ENCODE peak calls at places on chromosomes 13 and 19, in six cellular contexts. One of them, this sample, is unnamed.
A peak's percentile ranks its signal among the peaks of the same experiment; 100 is the strongest.

GRCh38 chr13:99384468-99384867 is 77.3 kb upstream of the GPR183 start:
- DNase-seq in GM12891: no peak
- DNase-seq in GM12878: no peak
- DNase-seq in H1: no peak
- DNase-seq in HepG2: no peak
- DNase-seq in K562: no peak
- DNase-seq in this sample: no peak

GRCh38 chr19:33500586-33500985 is 21.0 kb downstream of the PEPD start:
- DNase-seq in GM12878: no peak
- DNase-seq in HepG2: no peak
- DNase-seq in H1: no peak
- DNase-seq in K562: no peak
- DNase-seq in GM12891: no peak
- DNase-seq in this sample: no peak

GRCh38 chr13:80341771-80342271 is 895 bp upstream of the SPRY2 start:
- DNase-seq in H1: no peak
- DNase-seq in GM12891: no peak
- DNase-seq in HepG2: peak; percentile 49
- DNase-seq in GM12878: no peak
- DNase-seq in K562: peak; percentile 44
- DNase-seq in this sample: no peak

GRCh38 chr19:7397687-7398086 is 49.0 kb downstream of the ARHGEF18 start:
- DNase-seq in HepG2: peak; percentile 56
- DNase-seq in H1: no peak
- DNase-seq in K562: no peak
- DNase-seq in GM12891: no peak
- DNase-seq in GM12878: no peak
- DNase-seq in this sample: no peak

GRCh38 chr13:114099191-114099590 is 33.2 kb downstream of the RASA3 start:
- DNase-seq in GM12891: no peak
- DNase-seq in GM12878: no peak
- DNase-seq in K562: peak; percentile 64
- DNase-seq in H1: no peak
- DNase-seq in HepG2: peak; percentile 13
- DNase-seq in this sample: no peak

GRCh38 chr19:39481229-39481545 is 549 bp downstream of the TIMM50 start:
- DNase-seq in GM12891: no peak
- DNase-seq in H1: no peak
- DNase-seq in GM12878: no peak
- DNase-seq in K562: no peak
- DNase-seq in HepG2: no peak
- DNase-seq in this sample: no peak

GRCh38 chr13:41694902-41695301 is 237.6 kb downstream of the RGCC start:
- DNase-seq in H1: no peak
- DNase-seq in K562: peak; percentile 24
- DNase-seq in GM12878: peak; percentile 7
- DNase-seq in GM12891: peak; percentile 5
- DNase-seq in HepG2: no peak
- DNase-seq in this sample: peak; percentile 3

GRCh38 chr19:41847351-41848105 is 2.7 kb downstream of the DMRTC2 start:
- DNase-seq in HepG2: no peak
- DNase-seq in K562: no peak
- DNase-seq in GM12891: no peak
- DNase-seq in H1: no peak
- DNase-seq in GM12878: no peak
- DNase-seq in this sample: no peak

GRCh38 chr13:60572003-60572792 is 175.2 kb downstream of the TDRD3 start:
- DNase-seq in GM12891: no peak
- DNase-seq in GM12878: no peak
- DNase-seq in HepG2: peak; percentile 83
- DNase-seq in H1: no peak
- DNase-seq in K562: no peak
- DNase-seq in this sample: no peak

GRCh38 chr19:51365211-51366049 is 758 bp downstream of the ETFB start:
- DNase-seq in K562: peak; percentile 70
- DNase-seq in GM12891: no peak
- DNase-seq in HepG2: peak; percentile 95
- DNase-seq in H1: no peak
- DNase-seq in GM12878: no peak
- DNase-seq in this sample: no peak

GRCh38 chr19:44757057-44757734 is 8.7 kb downstream of the BCL3 start:
- DNase-seq in GM12878: no peak
- DNase-seq in H1: no peak
- DNase-seq in K562: no peak
- DNase-seq in GM12891: no peak
- DNase-seq in HepG2: no peak
- DNase-seq in this sample: no peak

GRCh38 chr19:2171349-2172145 is 7.8 kb downstream of the DOT1L start:
- DNase-seq in H1: no peak
- DNase-seq in GM12878: peak; percentile 90
- DNase-seq in K562: peak; percentile 86
- DNase-seq in GM12891: peak; percentile 88
- DNase-seq in HepG2: peak; percentile 76
- DNase-seq in this sample: peak; percentile 90

GRCh38 chr13:37344051-37344450 is 238.6 kb upstream of the CSNK1A1L start:
- DNase-seq in GM12878: no peak
- DNase-seq in HepG2: no peak
- DNase-seq in K562: no peak
- DNase-seq in GM12891: no peak
- DNase-seq in H1: no peak
- DNase-seq in this sample: no peak

GRCh38 chr13:37338721-37339120 is 233.3 kb upstream of the CSNK1A1L start:
- DNase-seq in GM12891: no peak
- DNase-seq in H1: no peak
- DNase-seq in K562: no peak
- DNase-seq in HepG2: no peak
- DNase-seq in GM12878: no peak
- DNase-seq in this sample: no peak

GRCh38 chr13:37340911-37341670 is 235.6 kb upstream of the CSNK1A1L start:
- DNase-seq in K562: no peak
- DNase-seq in H1: no peak
- DNase-seq in GM12878: no peak
- DNase-seq in GM12891: no peak
- DNase-seq in HepG2: no peak
- DNase-seq in this sample: no peak

GRCh38 chr13:37345869-37346268 is 240.4 kb upstream of the CSNK1A1L start:
- DNase-seq in K562: no peak
- DNase-seq in HepG2: no peak
- DNase-seq in H1: no peak
- DNase-seq in GM12878: no peak
- DNase-seq in GM12891: no peak
- DNase-seq in this sample: no peak

DNA sequence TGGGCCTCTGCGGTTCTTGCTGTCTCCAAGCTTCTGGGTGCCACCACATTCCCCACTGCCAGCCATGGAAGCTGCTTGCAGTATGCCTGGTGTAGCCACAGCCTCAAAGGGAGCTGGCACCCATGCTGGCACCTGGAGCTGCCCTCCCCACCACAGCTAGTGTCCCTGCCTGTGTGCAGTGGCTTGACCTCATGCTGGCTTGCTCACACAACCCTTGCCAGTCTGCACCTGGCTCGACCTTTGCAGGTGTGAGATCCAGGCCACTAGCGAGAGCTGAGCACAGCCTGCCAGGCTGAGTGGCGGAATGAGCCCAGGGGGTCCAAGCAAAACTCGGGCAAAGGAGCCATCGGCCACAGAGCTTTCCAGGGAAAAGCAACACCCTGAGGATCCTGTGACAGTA is 236.7 kb upstream of the CSNK1A1L start:
- DNase-seq in GM12891: no peak
- DNase-seq in K562: no peak
- DNase-seq in HepG2: no peak
- DNase-seq in H1: no peak
- DNase-seq in GM12878: no peak
- DNase-seq in this sample: no peak
- TF ChIP-seq POLR2A in GM12891: no peak
- TF ChIP-seq POLR2A in K562: no peak
- TF ChIP-seq POLR2A in HepG2: no peak
- TF ChIP-seq POLR2A in H1: no peak
- TF ChIP-seq POLR2A in GM12878: no peak
- TF ChIP-seq POLR2A in this sample: no peak

GRCh38 chr19:53870485-53870844 is 2.8 kb downstream of the MYADM start:
- DNase-seq in HepG2: no peak
- DNase-seq in GM12891: peak; percentile 16
- DNase-seq in K562: peak; percentile 72
- DNase-seq in GM12878: no peak
- DNase-seq in H1: no peak
- DNase-seq in this sample: no peak
- TF ChIP-seq TAF1 in HepG2: no peak
- TF ChIP-seq TAF1 in GM12891: no peak
- TF ChIP-seq TAF1 in K562: peak; percentile 54
- TF ChIP-seq TAF1 in GM12878: no peak
- TF ChIP-seq TAF1 in H1: no peak
- TF ChIP-seq TAF1 in this sample: no peak

GRCh38 chr19:35716985-35717664 is 678 bp upstream of the KMT2B start:
- DNase-seq in GM12878: peak; percentile 77
- DNase-seq in K562: peak; percentile 93
- DNase-seq in GM12891: no peak
- DNase-seq in H1: peak; percentile 92
- DNase-seq in HepG2: peak; percentile 93
- DNase-seq in this sample: peak; percentile 69
- TF ChIP-seq POLR2AphosphoS5 in GM12878: no peak
- TF ChIP-seq POLR2AphosphoS5 in K562: no peak
- TF ChIP-seq POLR2AphosphoS5 in GM12891: no peak
- TF ChIP-seq POLR2AphosphoS5 in H1: peak; percentile 64
- TF ChIP-seq POLR2AphosphoS5 in HepG2: peak; percentile 50
- TF ChIP-seq POLR2AphosphoS5 in this sample: peak; percentile 66

GRCh38 chr19:3656073-3656746 is 29.6 kb upstream of the CACTIN start:
- DNase-seq in K562: no peak
- DNase-seq in HepG2: no peak
- DNase-seq in GM12891: no peak
- DNase-seq in H1: no peak
- DNase-seq in GM12878: no peak
- DNase-seq in this sample: no peak
- TF ChIP-seq POLR2A in K562: no peak
- TF ChIP-seq POLR2A in HepG2: no peak
- TF ChIP-seq POLR2A in GM12891: no peak
- TF ChIP-seq POLR2A in H1: no peak
- TF ChIP-seq POLR2A in GM12878: no peak
- TF ChIP-seq POLR2A in this sample: no peak

GRCh38 chr19:46756544-46756888 is 10.3 kb upstream of the STRN4 start:
- DNase-seq in K562: no peak
- DNase-seq in H1: no peak
- DNase-seq in HepG2: no peak
- DNase-seq in GM12891: no peak
- DNase-seq in GM12878: no peak
- DNase-seq in this sample: no peak

GRCh38 chr19:46755077-46755852 is 9.0 kb upstream of the STRN4 start:
- DNase-seq in H1: no peak
- DNase-seq in K562: no peak
- DNase-seq in GM12891: no peak
- DNase-seq in HepG2: no peak
- DNase-seq in GM12878: no peak
- DNase-seq in this sample: no peak

GRCh38 chr19:46748325-46749109 is 2.3 kb upstream of the STRN4 start:
- DNase-seq in K562: peak; percentile 83
- DNase-seq in GM12878: no peak
- DNase-seq in GM12891: no peak
- DNase-seq in H1: no peak
- DNase-seq in HepG2: peak; percentile 54
- DNase-seq in this sample: no peak

GRCh38 chr19:46755853-46756543 is 9.7 kb upstream of the STRN4 start:
- DNase-seq in GM12891: no peak
- DNase-seq in K562: no peak
- DNase-seq in H1: no peak
- DNase-seq in HepG2: no peak
- DNase-seq in GM12878: no peak
- DNase-seq in this sample: no peak

DNA sequence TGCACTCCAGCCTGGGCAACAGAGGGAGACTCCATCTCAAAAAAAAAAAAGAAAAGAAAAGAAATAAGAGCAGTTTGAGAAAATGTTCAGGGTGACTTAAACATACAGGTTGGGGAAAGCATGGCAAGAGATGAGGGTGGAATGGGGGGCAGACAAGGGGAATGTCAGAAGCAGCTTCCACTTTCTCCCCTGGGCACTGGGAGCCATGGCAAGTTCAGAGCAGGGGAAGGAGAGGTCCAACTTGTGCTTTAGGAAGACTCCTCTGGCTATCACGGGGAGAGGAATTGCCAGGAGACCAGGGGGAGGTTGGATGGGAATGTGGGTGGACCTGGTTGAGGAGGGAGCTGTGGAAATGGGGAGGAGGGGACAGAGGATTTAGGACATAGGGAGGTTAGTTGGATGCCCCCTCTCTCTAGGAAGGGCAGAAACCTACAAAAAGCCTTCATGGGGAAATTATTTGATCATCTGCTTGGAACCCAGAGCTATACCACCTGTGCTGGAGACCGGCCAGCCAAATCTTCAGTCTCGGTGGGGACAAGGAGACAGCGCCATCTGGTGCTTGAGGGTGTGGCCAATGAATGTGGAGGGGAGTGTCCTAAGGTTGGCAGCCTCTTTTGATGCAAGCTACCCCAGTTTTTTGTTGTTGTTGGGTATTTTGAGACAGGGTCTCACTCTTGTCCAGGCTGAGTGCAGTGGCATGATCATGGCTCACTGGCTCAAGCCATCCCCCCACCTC is 7.3 kb upstream of the STRN4 start:
- DNase-seq in HepG2: peak; percentile 48
- DNase-seq in H1: no peak
- DNase-seq in GM12891: peak; percentile 73
- DNase-seq in K562: peak; percentile 81
- DNase-seq in GM12878: no peak
- DNase-seq in this sample: no peak
- TF ChIP-seq TAF1 in HepG2: no peak
- TF ChIP-seq TAF1 in H1: no peak
- TF ChIP-seq TAF1 in GM12891: no peak
- TF ChIP-seq TAF1 in K562: no peak
- TF ChIP-seq TAF1 in GM12878: no peak
- TF ChIP-seq TAF1 in this sample: no peak

GRCh38 chr13:110503037-110503901 is 58.3 kb downstream of the RAB20 start:
- DNase-seq in GM12891: no peak
- DNase-seq in GM12878: no peak
- DNase-seq in H1: no peak
- DNase-seq in HepG2: no peak
- DNase-seq in K562: peak; percentile 71
- DNase-seq in this sample: no peak

GRCh38 chr13:110498765-110499164 is 62.8 kb downstream of the RAB20 start:
- DNase-seq in GM12891: no peak
- DNase-seq in H1: no peak
- DNase-seq in GM12878: no peak
- DNase-seq in HepG2: no peak
- DNase-seq in K562: no peak
- DNase-seq in this sample: no peak

GRCh38 chr13:110503979-110504499 is 57.5 kb downstream of the RAB20 start:
- DNase-seq in K562: peak; percentile 60
- DNase-seq in GM12878: no peak
- DNase-seq in H1: no peak
- DNase-seq in HepG2: no peak
- DNase-seq in GM12891: no peak
- DNase-seq in this sample: no peak

GRCh38 chr13:110499621-110500281 is 61.8 kb downstream of the RAB20 start:
- DNase-seq in GM12891: no peak
- DNase-seq in H1: no peak
- DNase-seq in HepG2: no peak
- DNase-seq in K562: no peak
- DNase-seq in GM12878: no peak
- DNase-seq in this sample: no peak

GRCh38 chr13:110501188-110501587 is 60.3 kb downstream of the RAB20 start:
- DNase-seq in GM12878: no peak
- DNase-seq in GM12891: no peak
- DNase-seq in K562: no peak
- DNase-seq in H1: no peak
- DNase-seq in HepG2: no peak
- DNase-seq in this sample: no peak
- TF ChIP-seq POLR2AphosphoS5 in GM12878: no peak
- TF ChIP-seq POLR2AphosphoS5 in GM12891: no peak
- TF ChIP-seq POLR2AphosphoS5 in K562: no peak
- TF ChIP-seq POLR2AphosphoS5 in H1: no peak
- TF ChIP-seq POLR2AphosphoS5 in HepG2: no peak
- TF ChIP-seq POLR2AphosphoS5 in this sample: no peak

This sample was measured in GM12892.